ENCODE peak calls at places on chromosomes 3 and 15, in seven cellular contexts. U, S, I, G, X, M and Z are unnamed samples.

GRCh38 chr3:137709011-137709601 is 55.0 kb upstream of the SOX14 start:
- DNase-seq in G (peak), X (peak), I (no peak), S (peak), M (no peak), U (no peak), Z (no peak)

GRCh38 chr15:62360286-62360685 is 195.2 kb upstream of the C2CD4B start:
- DNase-seq in U (no peak), G (no peak), S (no peak), X (no peak), M (no peak), I (no peak), Z (peak)

GRCh38 chr3:56347219-56347871 is 120.9 kb downstream of the ERC2 start:
- DNase-seq in I (peak), M (no peak), U (peak), X (no peak), G (peak), S (peak), Z (no peak)

GRCh38 chr15:44183363-44183762 is 11.7 kb downstream of the FRMD5 start:
- DNase-seq in M (no peak), S (no peak), U (no peak), G (no peak), I (no peak), X (no peak), Z (no peak)

GRCh38 chr3:72957303-72957702 is 39.3 kb upstream of the PPP4R2 start:
- DNase-seq in X (no peak), S (no peak), G (peak), M (no peak), U (no peak), I (no peak), Z (no peak)

GRCh38 chr15:61146643-61147230 is 82.4 kb downstream of the RORA start:
- DNase-seq in X (no peak), G (no peak), U (no peak), M (no peak), S (peak), I (no peak), Z (no peak)

GRCh38 chr15:71332605-71333004 is 217.3 kb downstream of the THSD4 start:
- DNase-seq in S (no peak), X (peak), G (no peak), U (no peak), M (peak), I (no peak), Z (peak)

GRCh38 chr3:117399311-117400068 is 689.9 kb downstream of the TUSC7 start:
- DNase-seq in S (peak), U (peak), M (peak), G (peak), X (no peak), I (peak), Z (peak)

GRCh38 chr3:129794319-129795201 is 99.0 kb downstream of the TMCC1 start:
- DNase-seq in G (peak), M (peak), S (peak), U (peak), X (peak), I (peak), Z (no peak)

GRCh38 chr3:121667333-121667732 is 6.6 kb upstream of the HCLS1 start:
- DNase-seq in M (no peak), S (no peak), X (no peak), G (no peak), I (no peak), U (no peak), Z (no peak)

GRCh38 chr15:58161436-58161835 is 23.3 kb downstream of the AQP9 start:
- DNase-seq in S (no peak), I (no peak), U (no peak), X (no peak), M (no peak), G (no peak), Z (no peak)

DNA sequence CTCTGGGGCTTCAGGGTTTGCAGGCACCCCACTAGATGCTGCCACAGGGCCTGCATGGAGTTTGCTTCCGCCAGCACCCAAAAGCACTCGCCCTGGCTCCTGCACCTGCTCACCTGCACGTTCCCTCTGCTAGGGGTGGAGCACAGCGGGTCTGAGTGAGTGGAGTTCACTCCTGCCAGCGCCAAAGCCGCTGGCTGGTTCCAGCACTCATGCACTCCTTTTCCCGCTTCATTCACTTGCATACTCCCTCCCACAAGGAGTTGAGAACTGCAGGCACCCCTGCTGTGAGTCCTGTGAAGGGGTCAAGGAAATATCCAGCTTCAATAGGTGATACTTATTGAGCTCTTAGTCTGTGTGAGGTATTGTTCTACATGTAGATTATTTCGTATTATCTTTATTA is 537.5 kb downstream of the NR2F2 start:
- DNase-seq in I (no peak), S (no peak), M (no peak), U (peak), G (no peak), X (no peak), Z (no peak)
- H3K27ac ChIP-seq in I (no peak), S (no peak), M (no peak), U (no peak), G (no peak), X (no peak), Z (no peak)

DNA sequence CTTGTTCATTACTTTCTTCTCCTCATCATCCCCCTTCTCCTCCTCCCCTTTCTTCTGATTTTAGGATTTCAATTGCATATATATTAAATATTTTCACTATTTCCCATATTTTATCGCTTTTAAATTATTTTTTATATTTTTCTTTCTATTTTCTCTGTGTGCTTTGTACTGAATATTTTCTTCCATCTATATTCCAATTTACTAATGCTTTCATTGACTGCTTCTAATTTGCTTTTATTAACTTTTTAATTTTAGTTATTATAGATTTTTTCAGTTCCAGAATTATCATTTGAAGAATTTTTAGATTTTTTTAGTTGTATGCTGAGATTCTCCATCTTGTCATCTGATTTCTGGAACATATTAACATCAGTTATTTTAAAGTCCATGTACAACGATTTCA is 83.2 kb upstream of the ST3GAL6 start:
- DNase-seq in X (no peak), U (no peak), I (no peak), G (no peak), S (no peak), M (no peak), Z (no peak)
- H2BK5ac ChIP-seq in X (no peak), U (no peak), I (no peak), G (no peak), S (no peak), M (no peak), Z (no peak)

DNA sequence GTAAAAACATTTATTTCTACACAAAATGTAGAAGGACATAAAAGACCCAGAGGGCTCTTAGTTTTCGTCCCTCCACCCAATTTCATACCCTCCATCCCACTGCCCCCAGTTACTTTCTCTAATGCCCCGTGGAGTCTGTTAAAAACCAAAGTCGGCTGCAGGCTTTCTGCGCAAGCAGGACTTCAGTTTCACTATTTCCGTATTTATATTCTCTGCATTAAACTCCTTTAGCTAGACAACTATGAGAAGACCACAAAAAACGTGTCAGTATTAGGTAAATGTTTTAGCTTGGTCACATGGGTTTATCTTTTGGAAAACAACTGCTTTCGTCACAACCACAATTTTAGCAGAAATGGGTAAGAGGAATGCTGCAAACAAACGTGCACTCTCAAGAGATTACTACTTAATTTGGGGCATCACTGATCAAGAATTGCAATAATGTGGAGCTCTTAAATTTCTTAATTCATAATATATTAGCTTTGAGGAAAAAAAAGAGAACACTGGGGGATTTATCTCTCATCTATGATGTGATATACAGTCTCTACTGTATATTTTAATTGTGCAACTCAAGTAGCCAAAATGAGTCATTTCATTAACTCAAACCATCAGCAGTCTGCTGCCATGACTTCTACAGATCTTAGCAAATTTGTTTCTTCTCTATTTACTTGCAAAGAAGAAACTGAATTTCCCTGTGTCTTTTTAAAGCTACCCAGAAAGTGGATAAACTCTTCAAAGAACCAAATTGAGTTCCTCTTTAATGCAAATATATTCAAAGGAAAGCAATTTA is 740 bp upstream of the NSMCE3 start:
- DNase-seq in X (no peak), I (no peak), G (no peak), U (no peak), M (peak), S (no peak), Z (peak)
- H3K27ac ChIP-seq in X (no peak), I (no peak), G (no peak), U (no peak), M (peak), S (no peak), Z (peak)

GRCh38 chr3:169980055-169980454 is 13.4 kb downstream of the SEC62 start:
- DNase-seq in S (no peak), U (no peak), M (peak), I (no peak), X (no peak), G (no peak), Z (peak)
- H2BK5ac ChIP-seq in S (no peak), U (no peak), M (no peak), I (no peak), X (no peak), G (no peak), Z (peak)

GRCh38 chr3:52246728-52247454 is 1.3 kb downstream of the PPM1M start:
- DNase-seq in G (no peak), M (no peak), U (peak), X (no peak), S (no peak), I (no peak), Z (no peak)

GRCh38 chr3:52246264-52246620 is 683 bp downstream of the PPM1M start:
- DNase-seq in U (no peak), M (no peak), I (no peak), G (no peak), X (no peak), S (no peak), Z (no peak)

GRCh38 chr3:52248816-52249547 is 3.4 kb downstream of the PPM1M start:
- DNase-seq in U (peak), G (no peak), M (no peak), I (no peak), X (no peak), S (no peak), Z (no peak)

GRCh38 chr3:52248165-52248541 is 2.6 kb downstream of the PPM1M start:
- DNase-seq in X (no peak), G (no peak), S (no peak), U (no peak), I (no peak), M (no peak), Z (no peak)

DNA sequence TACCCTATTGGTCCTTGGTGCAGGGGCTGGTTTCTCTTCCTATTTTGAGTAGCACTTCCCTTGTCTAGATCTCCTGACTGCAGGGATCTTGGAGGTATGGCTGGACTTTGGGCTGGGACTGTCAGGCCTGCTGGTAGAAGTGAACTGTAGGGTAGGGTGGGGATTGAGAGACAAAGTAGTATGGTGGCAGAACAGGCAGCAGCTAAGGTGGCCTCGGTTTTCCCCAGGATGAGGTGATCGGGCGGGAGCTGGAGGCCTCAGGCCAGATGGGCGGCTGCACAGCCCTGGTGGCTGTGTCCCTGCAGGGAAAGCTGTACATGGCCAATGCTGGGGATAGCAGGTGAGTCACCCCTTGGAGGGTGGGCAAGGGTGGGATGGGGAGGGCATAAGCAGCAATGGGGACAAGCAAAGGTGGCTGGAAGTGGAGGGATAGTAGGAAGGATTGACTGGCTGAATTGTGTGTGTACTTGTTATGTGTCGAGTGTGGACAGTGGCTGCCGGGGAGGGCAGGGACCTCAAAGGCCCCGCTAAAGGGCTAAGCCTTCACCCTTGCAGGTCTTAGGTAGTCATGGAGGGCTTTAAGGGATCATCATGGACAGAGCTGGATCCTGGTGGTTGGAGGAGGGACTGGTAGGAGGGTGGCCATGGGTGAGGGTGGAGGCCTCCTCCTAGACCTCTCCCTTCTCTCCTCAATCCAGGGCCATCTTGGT is 2.1 kb downstream of the PPM1M start:
- DNase-seq in U (no peak), S (no peak), M (no peak), I (no peak), X (no peak), G (no peak), Z (no peak)
- H3K27ac ChIP-seq in U (no peak), S (no peak), M (no peak), I (no peak), X (no peak), G (no peak), Z (no peak)

DNA sequence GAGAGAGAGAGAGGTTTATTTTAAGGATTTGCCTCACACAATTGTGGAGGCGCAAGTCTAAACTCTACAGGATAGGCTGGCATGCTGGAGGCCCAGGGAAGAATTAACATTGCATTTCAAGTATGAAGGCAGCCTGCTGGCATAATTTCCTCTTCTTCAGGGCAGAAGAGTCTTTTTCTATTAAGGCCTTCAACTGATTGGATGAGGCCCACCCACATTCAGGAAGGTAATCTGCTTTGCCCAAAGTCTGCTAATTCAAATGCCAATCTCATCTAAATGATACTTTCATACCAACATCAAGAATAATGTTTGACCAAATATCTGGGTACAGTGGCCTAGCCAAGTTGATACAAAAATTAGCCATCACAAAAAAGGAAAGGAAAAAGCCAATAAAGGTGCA is 258.1 kb upstream of the MDFIC2 start:
- DNase-seq in I (no peak), S (no peak), U (no peak), M (no peak), X (no peak), G (no peak), Z (no peak)
- H2BK5ac ChIP-seq in I (no peak), S (no peak), U (no peak), M (no peak), X (no peak), G (no peak), Z (no peak)